ENCODE peak calls at places on chromosomes 11 and 22, in eight cellular contexts. S is ovary, G is right lobe of liver, I is A549, Z is stomach, R is heart left ventricle, M is IMR-90, D is thyroid gland. C is an unnamed sample. For H3K4me1, the result is how much of the 10 kb centered on the place peaks cover.

GRCh38 chr11:128692750-128693578 is 908 bp upstream of the FLI1 start:
- DNase-seq in D (no peak), I (no peak), S (no peak), R (peak), G (peak), Z (no peak), M (no peak), C (peak)

GRCh38 chr22:17400305-17400704 is 31.0 kb downstream of the CECR2 start:
- DNase-seq in D (no peak), G (no peak), I (no peak), R (no peak), M (no peak), S (no peak), Z (no peak), C (no peak)

GRCh38 chr11:117468888-117469287 is 141.2 kb downstream of the CEP164 start:
- DNase-seq in Z (no peak), R (no peak), S (no peak), I (no peak), M (no peak), G (no peak), D (no peak), C (peak)

GRCh38 chr11:17986007-17986710 is 26.7 kb downstream of the SERGEF start:
- DNase-seq in M (peak), S (peak), R (no peak), G (no peak), Z (no peak), D (peak), I (no peak), C (no peak)

GRCh38 chr11:71420455-71421241 is 27.5 kb downstream of the DHCR7 start:
- DNase-seq in D (peak), G (peak), I (peak), M (peak), S (no peak), Z (peak), R (no peak), C (no peak)

GRCh38 chr11:59666969-59667368 is 1.9 kb downstream of the PATL1 start:
- DNase-seq in G (no peak), Z (no peak), I (no peak), S (no peak), D (no peak), M (peak), R (no peak), C (no peak)

GRCh38 chr11:123407124-123407995 is 22.7 kb upstream of the GRAMD1B start:
- DNase-seq in S (peak), I (peak), D (peak), M (peak), R (peak), G (peak), Z (peak), C (no peak)

GRCh38 chr11:76269661-76270322 is 63.5 kb upstream of the WNT11 start:
- DNase-seq in S (no peak), M (no peak), I (no peak), G (no peak), D (no peak), Z (no peak), R (no peak), C (no peak)

GRCh38 chr11:6303657-6304056 is 16.6 kb downstream of the CAVIN3 start:
- DNase-seq in Z (no peak), D (no peak), S (no peak), I (no peak), M (no peak), G (no peak), R (no peak), C (no peak)

GRCh38 chr11:76161261-76161961 is 44.9 kb downstream of the WNT11 start:
- DNase-seq in Z (no peak), I (no peak), M (no peak), R (peak), G (no peak), D (peak), S (peak), C (peak)

GRCh38 chr11:114129699-114130659 is 70.5 kb downstream of the ZBTB16 start:
- DNase-seq in G (no peak), I (no peak), D (no peak), M (no peak), R (no peak), Z (no peak), S (no peak), C (no peak)
- H3K4me1 ChIP-seq in G (half or more), I (under half), D (half or more), M (under half), R (half or more), Z (half or more), S (under half), C (under half)

GRCh38 chr11:126352934-126353801 is 2.3 kb upstream of the ST3GAL4 start:
- DNase-seq in R (no peak), I (no peak), Z (no peak), S (no peak), G (no peak), M (peak), D (no peak), C (peak)
- TF ChIP-seq POLR2A in R (no peak), I (no peak), Z (no peak), S (no peak), G (no peak), M (no peak), D (no peak), C (no peak)

DNA sequence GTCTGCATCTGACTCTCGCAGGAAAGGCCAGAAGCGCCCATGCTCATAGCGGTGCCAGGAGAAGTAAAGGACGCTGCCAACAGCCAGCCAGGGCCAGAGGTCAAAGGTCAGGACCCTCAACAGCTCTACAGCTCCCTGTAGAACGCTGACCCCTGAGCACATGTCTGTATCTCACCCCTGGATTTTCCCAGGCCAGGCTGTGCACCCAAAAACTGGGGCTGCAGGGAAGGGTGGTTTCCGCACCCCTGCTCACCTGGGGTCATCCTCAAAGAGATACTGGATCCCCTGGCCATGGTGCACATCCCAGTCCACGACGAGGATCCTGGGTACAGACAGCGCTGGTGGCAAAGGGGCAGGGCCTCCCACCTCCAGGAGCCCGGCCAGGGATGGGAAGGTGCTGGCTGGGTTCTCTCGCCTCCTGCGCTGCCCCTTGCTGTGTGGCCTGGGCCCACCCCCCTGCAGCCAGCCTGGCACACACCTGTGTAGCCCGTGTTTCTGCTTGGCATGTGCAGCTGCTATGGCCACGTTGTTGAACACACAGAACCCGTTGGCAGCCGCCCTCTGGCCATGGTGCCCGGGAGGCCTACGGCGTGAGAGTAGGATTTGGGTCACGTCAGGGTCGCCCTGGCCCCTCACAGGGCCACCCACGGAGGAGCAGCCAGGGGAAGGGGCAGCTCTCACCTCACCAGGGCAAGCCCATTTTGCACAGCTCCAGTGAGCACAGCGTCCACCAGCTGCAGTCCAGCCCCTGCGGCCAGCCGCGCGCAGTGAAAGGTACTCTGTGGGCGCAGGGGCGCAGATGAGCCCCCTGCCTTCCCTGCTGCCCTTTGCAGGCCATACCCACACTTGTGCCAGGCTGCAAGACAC is 1.4 kb downstream of the HDAC10 start:
- DNase-seq in I (no peak), M (no peak), R (no peak), G (no peak), Z (no peak), D (no peak), S (peak), C (no peak)
- H3K4me1 ChIP-seq in I (under half), M (under half), R (under half), G (under half), Z (half or more), D (under half), S (under half), C (half or more)

DNA sequence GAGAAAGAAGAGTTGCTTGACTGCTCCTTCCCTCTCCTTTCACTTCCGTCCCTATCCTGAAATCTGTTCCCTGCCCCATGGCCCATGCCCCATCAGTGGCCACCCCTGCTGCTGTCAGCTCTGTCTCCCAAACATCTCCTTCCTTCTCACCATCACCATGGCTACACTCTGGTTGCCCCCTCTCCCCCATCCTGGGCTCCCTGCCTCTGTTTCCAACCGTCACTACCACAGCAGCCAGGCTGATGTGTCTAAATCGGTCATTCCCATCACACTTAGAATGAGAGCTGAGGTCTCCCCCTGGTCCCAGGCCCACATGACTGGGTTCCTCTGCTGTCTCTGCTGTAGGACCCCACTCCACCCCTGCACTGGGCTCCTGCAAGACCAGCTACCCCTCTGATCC is 54.6 kb upstream of the EIF3D start:
- DNase-seq in S (no peak), G (no peak), R (no peak), I (no peak), Z (no peak), M (no peak), D (no peak), C (peak)
- TF ChIP-seq POLR2A in S (no peak), G (no peak), R (no peak), I (no peak), Z (no peak), M (no peak), D (no peak), C (no peak)

DNA sequence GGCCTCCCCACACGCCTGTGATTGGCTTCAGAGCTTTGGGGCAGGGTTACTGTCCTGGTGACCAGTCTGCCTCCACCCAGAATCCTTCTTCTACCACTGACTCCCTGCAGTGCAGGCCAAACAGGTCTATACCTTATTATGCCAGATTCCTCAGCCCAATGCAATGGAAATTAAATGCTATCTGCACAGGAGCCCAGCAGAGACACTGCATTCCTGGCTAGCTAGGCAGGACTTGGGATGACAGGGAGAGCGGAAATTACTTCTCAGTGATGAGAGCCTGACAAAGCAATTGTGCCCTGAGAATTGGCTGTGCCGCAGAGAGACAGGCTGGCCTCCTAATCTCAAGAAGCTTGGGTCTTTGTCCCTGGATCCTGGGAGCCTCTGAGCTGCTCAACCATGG is 143.8 kb upstream of the NCAM1 start:
- DNase-seq in G (no peak), S (no peak), Z (no peak), I (no peak), R (no peak), M (no peak), D (no peak), C (no peak)
- H3K4me1 ChIP-seq in G (under half), S (under half), Z (under half), I (under half), R (under half), M (under half), D (under half), C (under half)